ENCODE peak calls at places on chromosome 18, in four cellular contexts. One of them, this sample, is unnamed.

GRCh38 chr18:50674307-50674706 is 114.4 kb downstream of the MAPK4 start:
- DNase-seq in upper lobe of right lung: no peak
- DNase-seq in retina: no peak
- DNase-seq in H4: no peak
- DNase-seq in this sample: no peak

GRCh38 chr18:48027401-48027931 is 97.0 kb upstream of the SMAD2 start:
- DNase-seq in retina: no peak
- DNase-seq in H4: peak; percentile 41
- DNase-seq in upper lobe of right lung: peak; percentile 67
- DNase-seq in this sample: no peak

GRCh38 chr18:22441638-22442037 is 23.9 kb upstream of the CTAGE1 start:
- DNase-seq in H4: no peak
- DNase-seq in retina: no peak
- DNase-seq in upper lobe of right lung: no peak
- DNase-seq in this sample: no peak

GRCh38 chr18:78984941-78985784 is 5.5 kb downstream of the SALL3 start:
- DNase-seq in upper lobe of right lung: no peak
- DNase-seq in retina: peak; percentile 78
- DNase-seq in H4: peak; percentile 26
- DNase-seq in this sample: peak; percentile 38

GRCh38 chr18:80253871-80254492 is 6.7 kb upstream of the PARD6G start:
- DNase-seq in retina: no peak
- DNase-seq in H4: no peak
- DNase-seq in upper lobe of right lung: peak; percentile 36
- DNase-seq in this sample: no peak

GRCh38 chr18:77990901-77991300 is 741.3 kb downstream of the GALR1 start:
- DNase-seq in retina: no peak
- DNase-seq in upper lobe of right lung: no peak
- DNase-seq in H4: no peak
- DNase-seq in this sample: no peak

GRCh38 chr18:68642003-68642402 is 72.9 kb downstream of the TMX3 start:
- DNase-seq in H4: no peak
- DNase-seq in retina: no peak
- DNase-seq in upper lobe of right lung: no peak
- DNase-seq in this sample: no peak

GRCh38 chr18:44969214-44969842 is 288.6 kb downstream of the SETBP1 start:
- DNase-seq in retina: no peak
- DNase-seq in H4: no peak
- DNase-seq in upper lobe of right lung: no peak
- DNase-seq in this sample: no peak

GRCh38 chr18:7102131-7102530 is 15.5 kb downstream of the LAMA1 start:
- DNase-seq in H4: no peak
- DNase-seq in retina: no peak
- DNase-seq in upper lobe of right lung: no peak
- DNase-seq in this sample: no peak

GRCh38 chr18:74290831-74291770 is 662 bp downstream of the CYB5A start:
- DNase-seq in retina: peak; percentile 50
- DNase-seq in upper lobe of right lung: peak; percentile 88
- DNase-seq in H4: no peak
- DNase-seq in this sample: peak; percentile 54

GRCh38 chr18:49678440-49678839 is 116.6 kb downstream of the LIPG start:
- DNase-seq in retina: no peak
- DNase-seq in upper lobe of right lung: no peak
- DNase-seq in H4: no peak
- DNase-seq in this sample: peak; percentile 40

GRCh38 chr18:79123948-79124347 is 54.8 kb downstream of the ATP9B start:
- DNase-seq in H4: no peak
- DNase-seq in retina: no peak
- DNase-seq in upper lobe of right lung: no peak
- DNase-seq in this sample: peak; percentile 21

GRCh38 chr18:37534627-37535026 is 31.0 kb downstream of the CELF4 start:
- DNase-seq in H4: no peak
- DNase-seq in upper lobe of right lung: no peak
- DNase-seq in retina: no peak
- DNase-seq in this sample: no peak

GRCh38 chr18:75163736-75164135 is 45.2 kb downstream of the PTGR3 start:
- DNase-seq in retina: no peak
- DNase-seq in H4: no peak
- DNase-seq in upper lobe of right lung: no peak
- DNase-seq in this sample: no peak

GRCh38 chr18:28905509-28905908 is 728.6 kb upstream of the CDH2 start:
- DNase-seq in retina: no peak
- DNase-seq in H4: peak; percentile 53
- DNase-seq in upper lobe of right lung: no peak
- DNase-seq in this sample: peak; percentile 61